ENCODE peak calls at places on chromosomes 12 and 14, in nine cellular contexts. E, S, Q, V, P, C, D, H and M are unnamed samples.

GRCh38 chr12:109290061-109290460 is 19.0 kb downstream of the FOXN4 start:
- DNase-seq in E (no peak), S (no peak), Q (no peak), V (no peak), P (no peak), C (no peak), D (no peak), H (no peak), M (no peak)

GRCh38 chr14:67735361-67735921 is 33.8 kb downstream of the RDH12 start:
- DNase-seq in E (no peak), S (no peak), Q (no peak), V (no peak), P (peak), C (no peak), D (no peak), H (no peak), M (no peak)

GRCh38 chr14:51157012-51157411 is 62.1 kb upstream of the TRIM9 start:
- DNase-seq in E (no peak), S (no peak), Q (no peak), V (peak), P (peak), C (no peak), D (no peak), H (no peak), M (no peak)

GRCh38 chr14:74414793-74415437 is 11.1 kb downstream of the SYNDIG1L start:
- DNase-seq in E (no peak), S (no peak), Q (no peak), V (no peak), P (peak), C (no peak), D (no peak), H (no peak), M (no peak)

GRCh38 chr14:28780843-28781503 is 14.4 kb downstream of the FOXG1 start:
- DNase-seq in E (no peak), S (no peak), Q (no peak), V (no peak), P (no peak), C (no peak), D (no peak), H (no peak), M (no peak)

GRCh38 chr12:3988519-3989217 is 115.5 kb upstream of the PARP11 start:
- DNase-seq in E (no peak), S (no peak), Q (no peak), V (no peak), P (no peak), C (no peak), D (no peak), H (no peak), M (no peak)

GRCh38 chr12:129863938-129864337 is 39.9 kb downstream of the TMEM132D start:
- DNase-seq in E (no peak), S (no peak), Q (no peak), V (no peak), P (no peak), C (no peak), D (no peak), H (no peak), M (no peak)

GRCh38 chr12:129622566-129622965 is 281.3 kb downstream of the TMEM132D start:
- DNase-seq in E (no peak), S (no peak), Q (no peak), V (no peak), P (no peak), C (no peak), D (no peak), H (no peak), M (no peak)

GRCh38 chr12:110741795-110742717 is 635 bp downstream of the PPP1CC start:
- DNase-seq in E (peak), S (no peak), Q (no peak), V (peak), P (peak), C (peak), D (no peak), H (peak), M (no peak)

GRCh38 chr12:6778571-6779550 is 6.5 kb downstream of the LAG3 start:
- DNase-seq in E (peak), S (peak), Q (peak), V (peak), P (peak), C (peak), D (peak), H (peak), M (peak)